ENCODE peak calls at places on chromosomes 4 and X, in five cellular contexts. S is stomach, Y is hepatocyte, X is PC-3, D is tibial nerve. O is an unnamed sample. For H3K9me3, the result is how much of the 10 kb centered on the place peaks cover.

GRCh38 chrX:108020631-108021030 is 24.2 kb upstream of the VSIG1 start:
- DNase-seq in S (no peak), Y (no peak), X (peak), D (no peak), O (no peak)

GRCh38 chr4:10893417-10893816 is 208.8 kb upstream of the CLNK start:
- DNase-seq in S (no peak), Y (peak), X (peak), D (no peak), O (no peak)

GRCh38 chr4:104015680-104016079 is 295.9 kb upstream of the TACR3 start:
- DNase-seq in S (no peak), Y (peak), X (peak), D (no peak), O (no peak)

GRCh38 chrX:39050427-39050826 is 249.2 kb downstream of the MID1IP1 start:
- DNase-seq in S (no peak), Y (no peak), X (no peak), D (no peak), O (no peak)

GRCh38 chr4:5730436-5730835 is 19.4 kb downstream of the EVC start:
- DNase-seq in S (no peak), Y (no peak), X (no peak), D (no peak), O (no peak)

GRCh38 chr4:110501826-110502225 is 25.9 kb downstream of the ENPEP start:
- DNase-seq in S (no peak), Y (no peak), X (peak), D (no peak), O (no peak)

GRCh38 chr4:74364649-74365491 is at the start of gene EREG:
- DNase-seq in S (no peak), Y (peak), X (no peak), D (no peak), O (no peak)

GRCh38 chr4:40196724-40197281 is at the start of gene RHOH:
- DNase-seq in S (peak), Y (no peak), X (no peak), D (no peak), O (peak)

GRCh38 chrX:15465347-15465746 is 27.8 kb downstream of the PIR start:
- DNase-seq in S (no peak), Y (no peak), X (no peak), D (peak), O (no peak)

GRCh38 chrX:7086384-7086783 is 61.1 kb upstream of the STS start:
- DNase-seq in S (no peak), Y (no peak), X (no peak), D (no peak), O (no peak)

GRCh38 chrX:7085879-7086278 is 61.6 kb upstream of the STS start:
- DNase-seq in S (no peak), Y (no peak), X (no peak), D (no peak), O (no peak)

GRCh38 chrX:7090506-7091095 is 56.9 kb upstream of the STS start:
- DNase-seq in S (no peak), Y (peak), X (no peak), D (no peak), O (no peak)

GRCh38 chrX:7091923-7092322 is 55.6 kb upstream of the STS start:
- DNase-seq in S (no peak), Y (no peak), X (no peak), D (no peak), O (no peak)

GRCh38 chrX:7088968-7089615 is 58.4 kb upstream of the STS start:
- DNase-seq in S (no peak), Y (peak), X (peak), D (no peak), O (peak)
- TF ChIP-seq CTCF in S (no peak), Y (peak), X (peak), D (no peak), O (peak)

GRCh38 chr4:186144596-186145569 is 40.4 kb downstream of the FAM149A start:
- DNase-seq in S (peak), Y (peak), X (peak), D (no peak), O (no peak)

GRCh38 chr4:186144180-186144579 is 39.7 kb downstream of the FAM149A start:
- DNase-seq in S (no peak), Y (peak), X (peak), D (no peak), O (no peak)

GRCh38 chr4:186149872-186150271 is 41.5 kb upstream of the CYP4V2 start:
- DNase-seq in S (peak), Y (peak), X (peak), D (peak), O (peak)

GRCh38 chr4:186148335-186148975 is 42.9 kb upstream of the CYP4V2 start:
- DNase-seq in S (no peak), Y (no peak), X (no peak), D (no peak), O (no peak)

GRCh38 chr4:186146443-186146842 is 41.9 kb downstream of the FAM149A start:
- DNase-seq in S (no peak), Y (no peak), X (no peak), D (no peak), O (no peak)
- H3K27ac ChIP-seq in S (no peak), Y (no peak), X (no peak), D (no peak), O (no peak)

GRCh38 chr4:99863-100262 is 24.4 kb upstream of the ZNF718 start:
- DNase-seq in S (no peak), Y (no peak), X (no peak), D (no peak), O (no peak)

GRCh38 chr4:98386-98785 is 25.9 kb upstream of the ZNF718 start:
- DNase-seq in S (no peak), Y (no peak), X (no peak), D (no peak), O (no peak)
- H3K9me3 ChIP-seq in S (half or more), Y (under half), X (under half), D (half or more), O (half or more)

GRCh38 chr4:77045490-77045889 is 30.3 kb downstream of the CCNI start:
- DNase-seq in S (no peak), Y (peak), X (peak), D (no peak), O (no peak)
- TF ChIP-seq CTCF in S (no peak), Y (peak), X (peak), D (no peak), O (no peak)

DNA sequence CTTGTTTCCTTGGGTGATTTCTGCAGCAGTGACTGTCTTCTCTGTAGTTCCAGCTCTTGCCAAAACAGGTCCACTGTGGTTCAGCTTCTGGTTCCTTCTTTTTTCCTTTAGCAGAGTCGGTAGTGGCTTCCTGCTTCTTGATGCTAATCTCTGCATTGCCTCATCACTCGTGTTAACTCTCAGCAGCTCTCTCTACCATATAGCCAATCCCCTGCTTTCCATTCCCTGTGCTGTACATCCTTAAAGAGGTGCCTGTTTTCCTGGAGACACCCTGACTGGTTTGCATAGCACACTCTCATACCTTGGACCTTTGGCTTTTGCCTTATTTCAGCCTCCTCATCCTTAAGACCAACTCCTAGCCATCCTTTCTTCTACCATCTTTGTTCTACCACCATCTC is 191.2 kb upstream of the LNX1 start:
- DNase-seq in S (no peak), Y (no peak), X (peak), D (no peak), O (no peak)
- H3K27ac ChIP-seq in S (no peak), Y (peak), X (peak), D (no peak), O (no peak)